ENCODE peak calls at places on chromosomes 13 and 19, in six cellular contexts. One of them, this sample, is unnamed.

GRCh38 chr19:3358392-3358918 is 7.9 kb upstream of the NFIC start:
- DNase-seq in IMR-90: no peak
- DNase-seq in Peyer's patch: no peak
- DNase-seq in thyroid gland: peak
- DNase-seq in breast epithelium: no peak
- DNase-seq in body of pancreas: no peak
- DNase-seq in this sample: no peak

GRCh38 chr19:40598121-40598917 is 2.9 kb upstream of the LTBP4 start:
- DNase-seq in breast epithelium: peak
- DNase-seq in Peyer's patch: peak
- DNase-seq in body of pancreas: peak
- DNase-seq in IMR-90: peak
- DNase-seq in thyroid gland: peak
- DNase-seq in this sample: peak

GRCh38 chr13:106534844-106535551 is 464 bp downstream of the EFNB2 start:
- DNase-seq in IMR-90: peak
- DNase-seq in thyroid gland: peak
- DNase-seq in breast epithelium: no peak
- DNase-seq in body of pancreas: peak
- DNase-seq in Peyer's patch: peak
- DNase-seq in this sample: peak

GRCh38 chr13:42832341-42833153 is 51.2 kb downstream of the FAM216B start:
- DNase-seq in breast epithelium: no peak
- DNase-seq in IMR-90: peak
- DNase-seq in thyroid gland: peak
- DNase-seq in Peyer's patch: no peak
- DNase-seq in body of pancreas: no peak
- DNase-seq in this sample: no peak

GRCh38 chr13:111153279-111153976 is 38.3 kb downstream of the ARHGEF7 start:
- DNase-seq in breast epithelium: peak
- DNase-seq in thyroid gland: peak
- DNase-seq in IMR-90: peak
- DNase-seq in body of pancreas: peak
- DNase-seq in Peyer's patch: peak
- DNase-seq in this sample: peak

GRCh38 chr19:20250627-20251026 is 83.6 kb downstream of the ZNF486 start:
- DNase-seq in breast epithelium: no peak
- DNase-seq in body of pancreas: no peak
- DNase-seq in IMR-90: no peak
- DNase-seq in thyroid gland: no peak
- DNase-seq in Peyer's patch: no peak
- DNase-seq in this sample: no peak

GRCh38 chr19:21463449-21464105 is 41.8 kb upstream of the ZNF429 start:
- DNase-seq in thyroid gland: peak
- DNase-seq in IMR-90: no peak
- DNase-seq in body of pancreas: peak
- DNase-seq in Peyer's patch: no peak
- DNase-seq in breast epithelium: no peak
- DNase-seq in this sample: peak

GRCh38 chr19:53947624-53948023 is 15.1 kb upstream of the CACNG8 start:
- DNase-seq in Peyer's patch: no peak
- DNase-seq in breast epithelium: no peak
- DNase-seq in thyroid gland: no peak
- DNase-seq in body of pancreas: no peak
- DNase-seq in IMR-90: no peak
- DNase-seq in this sample: no peak

GRCh38 chr13:111948811-111949210 is 118.1 kb upstream of the SOX1 start:
- DNase-seq in breast epithelium: no peak
- DNase-seq in Peyer's patch: no peak
- DNase-seq in thyroid gland: no peak
- DNase-seq in body of pancreas: no peak
- DNase-seq in IMR-90: no peak
- DNase-seq in this sample: no peak

GRCh38 chr13:43786766-43787517 is at the start of gene ENOX1:
- DNase-seq in breast epithelium: no peak
- DNase-seq in IMR-90: peak
- DNase-seq in Peyer's patch: peak
- DNase-seq in body of pancreas: peak
- DNase-seq in thyroid gland: peak
- DNase-seq in this sample: peak

GRCh38 chr19:29988351-29988750 is 46.3 kb downstream of the URI1 start:
- DNase-seq in body of pancreas: no peak
- DNase-seq in IMR-90: no peak
- DNase-seq in breast epithelium: no peak
- DNase-seq in Peyer's patch: no peak
- DNase-seq in thyroid gland: no peak
- DNase-seq in this sample: no peak

GRCh38 chr13:26037302-26037701 is 14.5 kb downstream of the SHISA2 start:
- DNase-seq in thyroid gland: no peak
- DNase-seq in IMR-90: no peak
- DNase-seq in Peyer's patch: no peak
- DNase-seq in breast epithelium: no peak
- DNase-seq in body of pancreas: no peak
- DNase-seq in this sample: no peak

GRCh38 chr13:113818700-113819295 is 45.1 kb downstream of the GAS6 start:
- DNase-seq in thyroid gland: no peak
- DNase-seq in IMR-90: no peak
- DNase-seq in Peyer's patch: no peak
- DNase-seq in body of pancreas: no peak
- DNase-seq in breast epithelium: no peak
- DNase-seq in this sample: no peak

GRCh38 chr13:112657850-112658445 is 31.9 kb upstream of the ATP11A start:
- DNase-seq in breast epithelium: peak
- DNase-seq in thyroid gland: no peak
- DNase-seq in Peyer's patch: no peak
- DNase-seq in IMR-90: peak
- DNase-seq in body of pancreas: peak
- DNase-seq in this sample: peak

GRCh38 chr13:110615322-110616102 is at the start of gene NAXD:
- DNase-seq in thyroid gland: peak
- DNase-seq in Peyer's patch: peak
- DNase-seq in body of pancreas: peak
- DNase-seq in breast epithelium: peak
- DNase-seq in IMR-90: peak
- DNase-seq in this sample: peak

GRCh38 chr13:50409186-50409585 is 393.9 kb downstream of the KCNRG start:
- DNase-seq in Peyer's patch: no peak
- DNase-seq in IMR-90: no peak
- DNase-seq in thyroid gland: no peak
- DNase-seq in body of pancreas: no peak
- DNase-seq in breast epithelium: no peak
- DNase-seq in this sample: no peak

GRCh38 chr13:24452044-24452443 is 60.5 kb downstream of the PARP4 start:
- DNase-seq in body of pancreas: no peak
- DNase-seq in breast epithelium: no peak
- DNase-seq in Peyer's patch: no peak
- DNase-seq in IMR-90: no peak
- DNase-seq in thyroid gland: no peak
- DNase-seq in this sample: no peak

GRCh38 chr19:12788682-12789097 is 2.6 kb upstream of the JUNB start:
- DNase-seq in body of pancreas: peak
- DNase-seq in thyroid gland: peak
- DNase-seq in Peyer's patch: peak
- DNase-seq in IMR-90: peak
- DNase-seq in breast epithelium: no peak
- DNase-seq in this sample: peak
- TF ChIP-seq POLR2A in body of pancreas: no peak
- TF ChIP-seq POLR2A in thyroid gland: no peak
- TF ChIP-seq POLR2A in Peyer's patch: peak
- TF ChIP-seq POLR2A in IMR-90: no peak
- TF ChIP-seq POLR2A in breast epithelium: no peak
- TF ChIP-seq POLR2A in this sample: no peak

DNA sequence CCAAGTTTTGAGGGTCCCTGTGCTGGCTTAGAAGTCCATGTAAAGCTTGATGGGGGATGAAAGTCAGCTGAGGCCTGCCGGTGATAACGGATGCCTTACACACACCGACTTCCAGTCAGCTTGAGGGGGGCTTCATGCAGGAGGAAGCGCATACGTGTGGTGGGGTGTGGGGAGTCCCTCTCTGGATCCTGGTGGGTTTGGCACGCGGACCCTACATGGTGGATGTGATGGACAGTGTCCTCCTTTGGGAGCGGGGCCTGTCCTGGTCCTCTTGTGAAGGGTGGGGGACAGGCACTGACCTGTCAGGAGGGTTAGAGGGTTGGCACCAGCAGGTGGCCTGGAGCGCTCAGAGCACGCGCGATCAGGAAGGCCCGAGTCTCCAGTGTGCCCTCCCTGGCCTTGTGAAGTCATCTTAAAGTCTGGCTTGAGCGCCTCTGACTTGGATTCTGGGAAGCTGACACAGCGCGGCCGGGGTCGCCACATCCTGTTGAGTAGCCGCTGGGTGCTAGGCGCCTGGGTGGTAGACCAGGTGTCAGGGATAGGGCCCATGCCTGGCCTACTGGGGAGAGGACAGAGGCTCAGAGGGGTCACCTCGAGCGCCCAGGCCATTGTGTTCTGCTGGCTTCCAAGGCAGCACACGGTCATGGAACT is 2.9 kb downstream of the DAZAP1 start:
- DNase-seq in breast epithelium: no peak
- DNase-seq in thyroid gland: peak
- DNase-seq in body of pancreas: peak
- DNase-seq in IMR-90: peak
- DNase-seq in Peyer's patch: no peak
- DNase-seq in this sample: no peak
- H3K4me3 ChIP-seq in breast epithelium: peak
- H3K4me3 ChIP-seq in thyroid gland: no peak
- H3K4me3 ChIP-seq in body of pancreas: no peak
- H3K4me3 ChIP-seq in IMR-90: no peak
- H3K4me3 ChIP-seq in Peyer's patch: no peak
- H3K4me3 ChIP-seq in this sample: peak

GRCh38 chr19:18519962-18520847 is 1.7 kb downstream of the ELL start:
- DNase-seq in IMR-90: peak
- DNase-seq in thyroid gland: peak
- DNase-seq in breast epithelium: peak
- DNase-seq in body of pancreas: peak
- DNase-seq in Peyer's patch: peak
- DNase-seq in this sample: peak

GRCh38 chr19:18520848-18521691 is 800 bp downstream of the ELL start:
- DNase-seq in breast epithelium: no peak
- DNase-seq in IMR-90: no peak
- DNase-seq in Peyer's patch: peak
- DNase-seq in thyroid gland: peak
- DNase-seq in body of pancreas: peak
- DNase-seq in this sample: peak

GRCh38 chr19:18522124-18522861 is 423 bp upstream of the ELL start:
- DNase-seq in Peyer's patch: peak
- DNase-seq in body of pancreas: peak
- DNase-seq in thyroid gland: peak
- DNase-seq in IMR-90: peak
- DNase-seq in breast epithelium: peak
- DNase-seq in this sample: peak

GRCh38 chr19:18523841-18524240 is 2.0 kb upstream of the ELL start:
- DNase-seq in thyroid gland: no peak
- DNase-seq in breast epithelium: no peak
- DNase-seq in body of pancreas: no peak
- DNase-seq in IMR-90: no peak
- DNase-seq in Peyer's patch: no peak
- DNase-seq in this sample: no peak

GRCh38 chr19:18521692-18522123 is at the start of gene ELL:
- DNase-seq in breast epithelium: no peak
- DNase-seq in IMR-90: no peak
- DNase-seq in body of pancreas: no peak
- DNase-seq in Peyer's patch: no peak
- DNase-seq in thyroid gland: no peak
- DNase-seq in this sample: no peak
- TF ChIP-seq POLR2A in breast epithelium: peak
- TF ChIP-seq POLR2A in IMR-90: peak
- TF ChIP-seq POLR2A in body of pancreas: peak
- TF ChIP-seq POLR2A in Peyer's patch: peak
- TF ChIP-seq POLR2A in thyroid gland: peak
- TF ChIP-seq POLR2A in this sample: peak

GRCh38 chr19:18895038-18895827 is 725 bp downstream of the CERS1 start:
- DNase-seq in breast epithelium: no peak
- DNase-seq in Peyer's patch: no peak
- DNase-seq in IMR-90: no peak
- DNase-seq in body of pancreas: no peak
- DNase-seq in thyroid gland: peak
- DNase-seq in this sample: no peak
- H3K4me3 ChIP-seq in breast epithelium: peak
- H3K4me3 ChIP-seq in Peyer's patch: no peak
- H3K4me3 ChIP-seq in IMR-90: peak
- H3K4me3 ChIP-seq in body of pancreas: no peak
- H3K4me3 ChIP-seq in thyroid gland: no peak
- H3K4me3 ChIP-seq in this sample: peak

DNA sequence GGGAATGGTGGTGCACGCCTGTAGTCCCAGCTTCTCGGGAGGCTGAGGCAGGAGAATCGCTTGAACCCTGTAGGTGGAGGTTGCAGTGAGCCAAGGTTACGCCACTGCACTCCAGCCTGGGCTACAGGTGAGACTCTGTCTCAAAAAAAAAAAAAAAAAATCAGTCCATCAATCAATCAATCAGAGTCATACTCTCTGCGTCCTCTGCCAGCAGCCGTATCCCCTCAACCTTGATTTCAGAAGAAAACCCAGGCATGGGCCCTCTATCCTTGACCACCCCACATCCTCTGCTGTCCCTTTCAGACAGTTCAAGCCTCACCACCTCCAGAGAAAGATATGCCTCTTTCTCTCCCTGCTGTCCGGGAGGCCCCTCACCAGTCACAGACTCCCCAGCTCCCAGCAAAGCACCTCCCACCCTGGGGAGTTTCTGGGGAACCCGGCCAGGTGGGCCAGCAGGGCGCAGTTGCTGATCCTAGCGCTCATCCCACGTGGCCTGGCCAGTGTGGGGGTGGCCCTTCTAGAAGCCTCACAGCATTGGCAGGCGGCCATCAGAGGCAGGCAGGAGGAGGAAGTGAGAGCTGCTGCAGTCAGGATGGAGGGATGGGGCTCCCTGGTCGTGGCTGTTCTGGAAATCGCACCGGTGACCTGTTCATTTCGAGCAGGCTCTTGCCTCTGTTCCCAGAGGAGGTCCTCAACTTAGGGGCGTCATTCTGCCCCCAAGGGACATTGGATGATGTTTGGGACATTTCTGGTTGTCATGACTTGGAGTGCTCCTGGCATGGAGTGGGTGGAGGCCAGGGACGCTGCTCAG is 10.2 kb upstream of the JSRP1 start:
- DNase-seq in thyroid gland: peak
- DNase-seq in breast epithelium: peak
- DNase-seq in body of pancreas: peak
- DNase-seq in Peyer's patch: peak
- DNase-seq in IMR-90: peak
- DNase-seq in this sample: peak
- TF ChIP-seq POLR2A in thyroid gland: no peak
- TF ChIP-seq POLR2A in breast epithelium: no peak
- TF ChIP-seq POLR2A in body of pancreas: no peak
- TF ChIP-seq POLR2A in Peyer's patch: no peak
- TF ChIP-seq POLR2A in IMR-90: no peak
- TF ChIP-seq POLR2A in this sample: no peak